ENCODE peak calls at places on chromosomes 13 and 19, in eight cellular contexts. One of them, this sample, is unnamed.

GRCh38 chr19:16013851-16014840 is 62.1 kb upstream of the TPM4 start:
- DNase-seq in Peyer's patch: peak; percentile 24
- DNase-seq in neuronal stem cell: no peak
- DNase-seq in heart right ventricle: no peak
- DNase-seq in tibial artery: peak; percentile 42
- DNase-seq in A549: no peak
- DNase-seq in tibial nerve: no peak
- DNase-seq in CD8-positive, alpha-beta T cell: no peak
- DNase-seq in this sample: no peak

GRCh38 chr13:109904218-109904617 is 117.8 kb upstream of the IRS2 start:
- DNase-seq in Peyer's patch: no peak
- DNase-seq in neuronal stem cell: no peak
- DNase-seq in heart right ventricle: no peak
- DNase-seq in tibial artery: no peak
- DNase-seq in A549: no peak
- DNase-seq in tibial nerve: no peak
- DNase-seq in CD8-positive, alpha-beta T cell: no peak
- DNase-seq in this sample: no peak

GRCh38 chr13:89199138-89199537 is 1528.0 kb downstream of the SLITRK5 start:
- DNase-seq in Peyer's patch: no peak
- DNase-seq in neuronal stem cell: no peak
- DNase-seq in heart right ventricle: no peak
- DNase-seq in tibial artery: no peak
- DNase-seq in A549: no peak
- DNase-seq in tibial nerve: no peak
- DNase-seq in CD8-positive, alpha-beta T cell: no peak
- DNase-seq in this sample: no peak

GRCh38 chr19:8618751-8619150 is 8.2 kb upstream of the ADAMTS10 start:
- DNase-seq in Peyer's patch: no peak
- DNase-seq in neuronal stem cell: no peak
- DNase-seq in heart right ventricle: no peak
- DNase-seq in tibial artery: no peak
- DNase-seq in A549: no peak
- DNase-seq in tibial nerve: no peak
- DNase-seq in CD8-positive, alpha-beta T cell: no peak
- DNase-seq in this sample: no peak

GRCh38 chr19:48010932-48011758 is 16.7 kb downstream of the ELSPBP1 start:
- DNase-seq in Peyer's patch: no peak
- DNase-seq in neuronal stem cell: no peak
- DNase-seq in heart right ventricle: no peak
- DNase-seq in tibial artery: no peak
- DNase-seq in A549: no peak
- DNase-seq in tibial nerve: no peak
- DNase-seq in CD8-positive, alpha-beta T cell: no peak
- DNase-seq in this sample: no peak

GRCh38 chr19:30811397-30812098 is 439.4 kb downstream of the ZNF536 start:
- DNase-seq in Peyer's patch: no peak
- DNase-seq in neuronal stem cell: no peak
- DNase-seq in heart right ventricle: no peak
- DNase-seq in tibial artery: no peak
- DNase-seq in A549: no peak
- DNase-seq in tibial nerve: no peak
- DNase-seq in CD8-positive, alpha-beta T cell: no peak
- DNase-seq in this sample: no peak

GRCh38 chr19:2663920-2664571 is 38.4 kb downstream of the GNG7 start:
- DNase-seq in Peyer's patch: peak; percentile 91
- DNase-seq in neuronal stem cell: no peak
- DNase-seq in heart right ventricle: peak; percentile 74
- DNase-seq in tibial artery: no peak
- DNase-seq in A549: no peak
- DNase-seq in tibial nerve: no peak
- DNase-seq in CD8-positive, alpha-beta T cell: no peak
- DNase-seq in this sample: no peak

GRCh38 chr13:103067751-103068563 is 1.7 kb upstream of the SLC10A2 start:
- DNase-seq in Peyer's patch: peak; percentile 89
- DNase-seq in neuronal stem cell: no peak
- DNase-seq in heart right ventricle: no peak
- DNase-seq in tibial artery: no peak
- DNase-seq in A549: no peak
- DNase-seq in tibial nerve: no peak
- DNase-seq in CD8-positive, alpha-beta T cell: no peak
- DNase-seq in this sample: no peak

GRCh38 chr13:91212229-91212628 is 135.3 kb upstream of the MIR17HG start:
- DNase-seq in Peyer's patch: no peak
- DNase-seq in neuronal stem cell: no peak
- DNase-seq in heart right ventricle: no peak
- DNase-seq in tibial artery: no peak
- DNase-seq in A549: no peak
- DNase-seq in tibial nerve: no peak
- DNase-seq in CD8-positive, alpha-beta T cell: no peak
- DNase-seq in this sample: no peak

GRCh38 chr13:45209229-45209628 is 8.4 kb upstream of the KCTD4 start:
- DNase-seq in Peyer's patch: no peak
- DNase-seq in neuronal stem cell: no peak
- DNase-seq in heart right ventricle: no peak
- DNase-seq in tibial artery: no peak
- DNase-seq in A549: no peak
- DNase-seq in tibial nerve: no peak
- DNase-seq in CD8-positive, alpha-beta T cell: no peak
- DNase-seq in this sample: no peak

DNA sequence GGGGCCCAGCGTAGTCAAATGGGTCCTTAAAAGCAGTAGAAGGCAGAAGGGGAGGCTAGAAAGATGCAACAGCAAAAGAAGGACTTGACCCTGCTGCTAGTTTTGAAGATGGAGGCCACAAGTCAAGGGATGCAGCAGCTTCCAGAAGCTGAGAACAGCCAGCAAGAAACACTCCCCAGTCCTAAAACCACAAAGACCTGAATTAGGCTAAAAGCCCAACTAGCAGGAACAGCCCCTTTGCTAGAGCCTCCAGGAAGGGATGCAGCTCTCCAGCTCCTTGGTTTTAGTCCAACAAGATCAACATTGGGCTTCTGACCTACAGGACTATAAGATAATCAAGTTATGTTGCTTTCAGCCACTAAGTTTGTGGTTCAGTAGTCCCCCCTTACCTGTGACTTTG is 10.5 kb upstream of the LATS2 start:
- DNase-seq in Peyer's patch: no peak
- DNase-seq in neuronal stem cell: no peak
- DNase-seq in heart right ventricle: no peak
- DNase-seq in tibial artery: no peak
- DNase-seq in A549: no peak
- DNase-seq in tibial nerve: no peak
- DNase-seq in CD8-positive, alpha-beta T cell: no peak
- DNase-seq in this sample: no peak
- H3K27ac ChIP-seq in Peyer's patch: no peak overlapping the region
- H3K27ac ChIP-seq in neuronal stem cell: no peak overlapping the region
- H3K27ac ChIP-seq in heart right ventricle: no peak overlapping the region
- H3K27ac ChIP-seq in tibial artery: no peak overlapping the region
- H3K27ac ChIP-seq in A549: peak overlapping the region; percentile 57
- H3K27ac ChIP-seq in tibial nerve: no peak overlapping the region
- H3K27ac ChIP-seq in CD8-positive, alpha-beta T cell: no peak overlapping the region
- H3K27ac ChIP-seq in this sample: no peak overlapping the region

GRCh38 chr13:51623473-51623872 is 39.2 kb downstream of the WDFY2 start:
- DNase-seq in Peyer's patch: no peak
- DNase-seq in neuronal stem cell: no peak
- DNase-seq in heart right ventricle: no peak
- DNase-seq in tibial artery: no peak
- DNase-seq in A549: no peak
- DNase-seq in tibial nerve: no peak
- DNase-seq in CD8-positive, alpha-beta T cell: no peak
- DNase-seq in this sample: no peak

GRCh38 chr13:51624695-51625345 is 40.6 kb downstream of the WDFY2 start:
- DNase-seq in Peyer's patch: no peak
- DNase-seq in neuronal stem cell: no peak
- DNase-seq in heart right ventricle: no peak
- DNase-seq in tibial artery: no peak
- DNase-seq in A549: no peak
- DNase-seq in tibial nerve: no peak
- DNase-seq in CD8-positive, alpha-beta T cell: no peak
- DNase-seq in this sample: no peak

GRCh38 chr13:51624207-51624606 is 39.9 kb downstream of the WDFY2 start:
- DNase-seq in Peyer's patch: no peak
- DNase-seq in neuronal stem cell: no peak
- DNase-seq in heart right ventricle: no peak
- DNase-seq in tibial artery: no peak
- DNase-seq in A549: no peak
- DNase-seq in tibial nerve: no peak
- DNase-seq in CD8-positive, alpha-beta T cell: no peak
- DNase-seq in this sample: no peak

GRCh38 chr13:51626749-51627148 is 42.5 kb downstream of the WDFY2 start:
- DNase-seq in Peyer's patch: no peak
- DNase-seq in neuronal stem cell: no peak
- DNase-seq in heart right ventricle: no peak
- DNase-seq in tibial artery: no peak
- DNase-seq in A549: no peak
- DNase-seq in tibial nerve: no peak
- DNase-seq in CD8-positive, alpha-beta T cell: no peak
- DNase-seq in this sample: no peak

GRCh38 chr13:51625555-51626345 is 41.5 kb downstream of the WDFY2 start:
- DNase-seq in Peyer's patch: no peak
- DNase-seq in neuronal stem cell: no peak
- DNase-seq in heart right ventricle: no peak
- DNase-seq in tibial artery: no peak
- DNase-seq in A549: no peak
- DNase-seq in tibial nerve: no peak
- DNase-seq in CD8-positive, alpha-beta T cell: no peak
- DNase-seq in this sample: no peak
- H3K4me1 ChIP-seq in Peyer's patch: no peaks in the 10 kb centered on the region
- H3K4me1 ChIP-seq in neuronal stem cell: peaks cover 1% of the 10 kb centered on the region
- H3K4me1 ChIP-seq in heart right ventricle: peaks cover 45% of the 10 kb centered on the region
- H3K4me1 ChIP-seq in tibial artery: no peaks in the 10 kb centered on the region
- H3K4me1 ChIP-seq in A549: peaks cover 18% of the 10 kb centered on the region
- H3K4me1 ChIP-seq in tibial nerve: peaks cover 34% of the 10 kb centered on the region
- H3K4me1 ChIP-seq in CD8-positive, alpha-beta T cell: peaks cover 9% of the 10 kb centered on the region
- H3K4me1 ChIP-seq in this sample: peaks cover 17% of the 10 kb centered on the region

GRCh38 chr19:45489216-45489855 is 7.5 kb downstream of the RTN2 start:
- DNase-seq in Peyer's patch: no peak
- DNase-seq in neuronal stem cell: no peak
- DNase-seq in heart right ventricle: no peak
- DNase-seq in tibial artery: no peak
- DNase-seq in A549: no peak
- DNase-seq in tibial nerve: no peak
- DNase-seq in CD8-positive, alpha-beta T cell: no peak
- DNase-seq in this sample: no peak

GRCh38 chr19:45492627-45493470 is 4.0 kb downstream of the RTN2 start:
- DNase-seq in Peyer's patch: peak; percentile 65
- DNase-seq in neuronal stem cell: no peak
- DNase-seq in heart right ventricle: peak; percentile 76
- DNase-seq in tibial artery: peak; percentile 79
- DNase-seq in A549: no peak
- DNase-seq in tibial nerve: no peak
- DNase-seq in CD8-positive, alpha-beta T cell: no peak
- DNase-seq in this sample: no peak

GRCh38 chr19:45495178-45495577 is 1.7 kb downstream of the RTN2 start:
- DNase-seq in Peyer's patch: no peak
- DNase-seq in neuronal stem cell: no peak
- DNase-seq in heart right ventricle: no peak
- DNase-seq in tibial artery: no peak
- DNase-seq in A549: no peak
- DNase-seq in tibial nerve: no peak
- DNase-seq in CD8-positive, alpha-beta T cell: no peak
- DNase-seq in this sample: no peak

GRCh38 chr19:45494261-45494916 is 2.5 kb downstream of the RTN2 start:
- DNase-seq in Peyer's patch: no peak
- DNase-seq in neuronal stem cell: no peak
- DNase-seq in heart right ventricle: no peak
- DNase-seq in tibial artery: no peak
- DNase-seq in A549: no peak
- DNase-seq in tibial nerve: no peak
- DNase-seq in CD8-positive, alpha-beta T cell: no peak
- DNase-seq in this sample: no peak

DNA sequence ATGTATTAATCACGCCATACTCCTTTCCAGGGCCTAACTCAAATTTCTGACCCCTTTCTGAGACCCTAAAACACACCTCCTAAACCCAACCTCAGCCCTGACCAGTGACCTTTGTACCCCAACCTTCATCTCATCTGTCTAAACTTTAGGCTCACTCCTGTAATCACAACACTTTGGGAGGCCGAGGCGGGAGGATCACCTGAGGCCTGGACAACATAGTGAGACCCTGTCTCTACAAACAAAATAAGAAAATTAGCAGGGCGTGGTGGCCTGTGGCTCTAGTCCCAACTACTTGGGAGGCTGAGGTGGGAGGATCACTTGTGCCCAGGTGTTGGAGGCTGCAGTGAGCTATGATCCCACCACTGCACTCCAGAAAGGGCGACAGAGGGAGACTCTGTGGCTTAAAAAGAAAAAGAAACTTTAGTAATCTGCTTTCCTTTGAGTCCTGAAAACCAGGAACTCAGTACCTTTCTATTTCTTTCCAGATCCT is 4.7 kb downstream of the RTN2 start:
- DNase-seq in Peyer's patch: no peak
- DNase-seq in neuronal stem cell: no peak
- DNase-seq in heart right ventricle: no peak
- DNase-seq in tibial artery: no peak
- DNase-seq in A549: no peak
- DNase-seq in tibial nerve: no peak
- DNase-seq in CD8-positive, alpha-beta T cell: no peak
- DNase-seq in this sample: no peak
- H3K4me3 ChIP-seq in Peyer's patch: no peak overlapping the region
- H3K4me3 ChIP-seq in neuronal stem cell: no peak overlapping the region
- H3K4me3 ChIP-seq in heart right ventricle: no peak overlapping the region
- H3K4me3 ChIP-seq in tibial artery: peak overlapping the region; percentile 66
- H3K4me3 ChIP-seq in A549: no peak overlapping the region
- H3K4me3 ChIP-seq in tibial nerve: peak overlapping the region; percentile 36
- H3K4me3 ChIP-seq in CD8-positive, alpha-beta T cell: no peak overlapping the region
- H3K4me3 ChIP-seq in this sample: no peak overlapping the region

GRCh38 chr19:22532388-22533310 is 101.5 kb upstream of the ZNF492 start:
- DNase-seq in Peyer's patch: peak; percentile 61
- DNase-seq in neuronal stem cell: no peak
- DNase-seq in heart right ventricle: peak; percentile 46
- DNase-seq in tibial artery: peak; percentile 83
- DNase-seq in A549: no peak
- DNase-seq in tibial nerve: peak; percentile 15
- DNase-seq in CD8-positive, alpha-beta T cell: no peak
- DNase-seq in this sample: no peak
- H3K27ac ChIP-seq in Peyer's patch: peak overlapping the region; percentile 17
- H3K27ac ChIP-seq in neuronal stem cell: no peak overlapping the region
- H3K27ac ChIP-seq in heart right ventricle: no peak overlapping the region
- H3K27ac ChIP-seq in tibial artery: no peak overlapping the region
- H3K27ac ChIP-seq in A549: no peak overlapping the region
- H3K27ac ChIP-seq in tibial nerve: no peak overlapping the region
- H3K27ac ChIP-seq in CD8-positive, alpha-beta T cell: no peak overlapping the region
- H3K27ac ChIP-seq in this sample: no peak overlapping the region

DNA sequence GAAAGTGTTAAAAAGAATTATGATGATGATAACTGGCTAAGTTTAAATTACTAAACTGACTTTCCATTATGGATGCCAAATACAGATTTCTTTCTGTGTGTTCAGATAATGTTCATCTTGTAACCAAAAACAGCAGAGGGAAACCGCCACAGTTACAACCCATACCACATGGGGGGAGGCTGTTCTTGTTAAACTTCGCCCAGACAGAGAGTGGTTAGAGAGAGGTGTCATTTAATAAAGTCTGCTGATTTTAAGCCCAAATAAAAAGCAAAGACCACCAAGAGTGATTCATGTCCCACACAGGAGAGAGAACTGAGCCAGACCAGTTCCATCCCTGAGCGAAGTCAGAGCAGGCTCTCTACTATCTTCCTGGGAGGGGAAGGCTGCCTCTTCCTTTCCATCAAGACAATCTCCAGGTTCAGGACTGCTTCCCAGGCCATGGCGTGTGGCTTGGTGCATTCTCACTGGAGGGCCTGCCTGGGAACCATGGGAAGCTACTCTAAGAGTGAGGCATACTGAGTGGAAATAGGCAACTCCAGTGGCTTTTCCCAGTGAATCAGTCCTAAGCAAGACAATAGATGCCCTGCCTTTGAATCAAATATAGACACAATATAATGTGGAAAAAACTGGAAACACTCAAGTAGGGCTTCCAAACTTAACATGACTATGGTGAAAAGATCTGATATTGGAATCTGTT is 18.2 kb downstream of the EFNB2 start:
- DNase-seq in Peyer's patch: no peak
- DNase-seq in neuronal stem cell: no peak
- DNase-seq in heart right ventricle: no peak
- DNase-seq in tibial artery: no peak
- DNase-seq in A549: no peak
- DNase-seq in tibial nerve: no peak
- DNase-seq in CD8-positive, alpha-beta T cell: no peak
- DNase-seq in this sample: no peak
- H3K4me1 ChIP-seq in Peyer's patch: no peaks in the 10 kb centered on the region
- H3K4me1 ChIP-seq in neuronal stem cell: peaks cover 21% of the 10 kb centered on the region
- H3K4me1 ChIP-seq in heart right ventricle: peaks cover 49% of the 10 kb centered on the region
- H3K4me1 ChIP-seq in tibial artery: no peaks in the 10 kb centered on the region
- H3K4me1 ChIP-seq in A549: no peaks in the 10 kb centered on the region
- H3K4me1 ChIP-seq in tibial nerve: peaks cover 14% of the 10 kb centered on the region
- H3K4me1 ChIP-seq in CD8-positive, alpha-beta T cell: no peaks in the 10 kb centered on the region
- H3K4me1 ChIP-seq in this sample: no peaks in the 10 kb centered on the region

This sample was measured in CD4-positive, alpha-beta memory T cell.